ENCODE peak calls at places on chromosomes 6 and 20, in four cellular contexts. K is pons, U is fibroblast of villous mesenchyme, X is ovary. P is an unnamed sample.
A peak's percentile ranks its signal among the peaks of the same experiment; 100 is the strongest.

GRCh38 chr6:110414669-110415296 is 592 bp downstream of the DDO start:
- DNase-seq in K (peak; percentile 22), X (no peak), U (peak; percentile 21), P (no peak)

GRCh38 chr6:72813807-72814596 is 192.1 kb downstream of the KCNQ5 start:
- DNase-seq in X (no peak), K (no peak), U (no peak), P (no peak)

GRCh38 chr6:112227992-112228391 is 26.4 kb downstream of the LAMA4 start:
- DNase-seq in K (no peak), U (no peak), X (no peak), P (no peak)

GRCh38 chr6:44025226-44025625 is 102.0 kb downstream of the MRPL14 start:
- DNase-seq in K (no peak), U (no peak), X (no peak), P (no peak)

GRCh38 chr6:163915131-163915530 is 500.6 kb downstream of the QKI start:
- DNase-seq in X (no peak), U (no peak), K (no peak), P (no peak)

GRCh38 chr6:136772685-136773472 is 19.4 kb downstream of the MAP3K5 start:
- DNase-seq in U (no peak), X (no peak), K (no peak), P (no peak)

GRCh38 chr20:49987015-49987867 is 4.5 kb downstream of the SNAI1 start:
- DNase-seq in U (no peak), K (no peak), X (no peak), P (no peak)

GRCh38 chr6:169574420-169574819 is 127.4 kb downstream of the WDR27 start:
- DNase-seq in U (no peak), X (no peak), K (no peak), P (no peak)

GRCh38 chr6:95589826-95590570 is 12.7 kb downstream of the MANEA start:
- DNase-seq in X (no peak), K (no peak), U (no peak), P (no peak)

GRCh38 chr6:150710236-150710635 is 110.6 kb downstream of the PLEKHG1 start:
- DNase-seq in X (no peak), K (no peak), U (no peak), P (no peak)

GRCh38 chr6:20814494-20814893 is 280.2 kb downstream of the CDKAL1 start:
- DNase-seq in K (no peak), X (no peak), U (peak; percentile 16), P (no peak)

GRCh38 chr6:143970827-143971226 is 37.2 kb downstream of the PLAGL1 start:
- DNase-seq in U (peak; percentile 34), K (no peak), X (no peak), P (no peak)

GRCh38 chr6:89310929-89311328 is 4.2 kb downstream of the GABRR2 start:
- DNase-seq in U (peak; percentile 87), X (no peak), K (peak; percentile 20), P (no peak)

GRCh38 chr6:4446982-4447381 is 311.6 kb upstream of the ECI2 start:
- DNase-seq in X (no peak), K (peak; percentile 38), U (peak; percentile 97), P (no peak)

GRCh38 chr6:149864578-149865535 is 698 bp upstream of the LRP11 start:
- DNase-seq in K (peak; percentile 92), X (no peak), U (peak; percentile 80), P (peak; percentile 39)

GRCh38 chr6:31272431-31272830 is 539 bp upstream of the HLA-C start:
- DNase-seq in U (peak; percentile 31), X (no peak), K (no peak), P (no peak)

GRCh38 chr6:47308674-47309325 is 905 bp downstream of the TNFRSF21 start:
- DNase-seq in K (no peak), X (peak; percentile 14), U (peak; percentile 45), P (peak; percentile 33)

GRCh38 chr6:46324706-46325105 is 153.9 kb upstream of the ENPP5 start:
- DNase-seq in X (no peak), K (peak; percentile 49), U (no peak), P (no peak)